ENCODE peak calls at places on chromosomes 2 and 18, in seven cellular contexts. V, I, Y, T, H, J and B are unnamed samples.

GRCh38 chr18:36634573-36635216 is 194.1 kb downstream of the TPGS2 start:
- DNase-seq in V (no peak), I (no peak), Y (no peak), T (peak; percentile 46), H (no peak), J (peak; percentile 89), B (peak; percentile 9)

GRCh38 chr2:62293490-62294212 is 97.7 kb downstream of the B3GNT2 start:
- DNase-seq in V (no peak), I (peak; percentile 20), Y (peak; percentile 94), T (peak; percentile 92), H (peak; percentile 70), J (peak; percentile 74), B (peak; percentile 37)

GRCh38 chr2:30695749-30696148 is 111.5 kb downstream of the CAPN13 start:
- DNase-seq in V (no peak), I (no peak), Y (no peak), T (no peak), H (no peak), J (no peak), B (no peak)

GRCh38 chr2:233689498-233689897 is 3.2 kb upstream of the UGT1A6 start:
- DNase-seq in V (no peak), I (no peak), Y (no peak), T (no peak), H (no peak), J (no peak), B (no peak)

GRCh38 chr18:11761553-11761952 is 72.5 kb downstream of the GNAL start:
- DNase-seq in V (no peak), I (no peak), Y (peak; percentile 60), T (peak; percentile 57), H (no peak), J (no peak), B (no peak)

GRCh38 chr2:100173907-100174525 is 31.6 kb upstream of the AFF3 start:
- DNase-seq in V (no peak), I (no peak), Y (no peak), T (no peak), H (no peak), J (no peak), B (no peak)

GRCh38 chr18:13653746-13654455 is 72.5 kb downstream of the FAM210A start:
- DNase-seq in V (no peak), I (no peak), Y (no peak), T (no peak), H (no peak), J (no peak), B (no peak)

GRCh38 chr18:46335551-46336059 is 231.4 kb downstream of the HAUS1 start:
- DNase-seq in V (no peak), I (peak; percentile 51), Y (peak; percentile 77), T (peak; percentile 66), H (peak; percentile 62), J (no peak), B (no peak)

GRCh38 chr2:37982147-37982582 is 57.1 kb downstream of the RMDN2 start:
- DNase-seq in V (peak; percentile 58), I (peak; percentile 69), Y (peak; percentile 62), T (peak; percentile 73), H (peak; percentile 86), J (peak; percentile 32), B (peak; percentile 69)

DNA sequence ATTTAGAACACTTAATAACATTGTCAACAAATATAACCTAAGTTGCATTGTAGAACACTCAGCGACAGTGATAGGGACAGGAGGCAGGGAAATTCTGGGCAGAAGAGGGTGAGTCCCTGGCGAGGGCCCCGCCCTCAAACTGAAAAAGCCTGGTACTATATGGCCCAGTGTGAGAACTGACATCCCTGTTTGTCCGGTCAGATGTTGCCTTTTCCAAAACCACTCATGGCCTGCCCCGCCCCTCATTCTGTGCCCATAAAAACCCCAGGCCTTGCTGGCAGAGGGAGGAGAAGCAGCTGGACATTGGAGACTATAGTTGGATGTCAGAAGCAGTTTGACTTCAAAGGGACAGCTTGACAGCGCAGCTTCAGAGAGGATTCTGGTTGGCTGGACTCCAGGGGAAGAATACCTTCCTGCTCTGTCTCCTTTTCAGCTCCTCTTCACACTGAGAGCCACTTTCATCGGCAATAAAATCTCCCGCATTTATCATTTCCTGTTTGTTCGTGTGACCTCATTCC is 47.0 kb downstream of the FAM117B start:
- DNase-seq in V (no peak), I (no peak), Y (no peak), T (no peak), H (no peak), J (no peak), B (no peak)
- H3K18ac ChIP-seq in V (no peak overlapping the region), I (no peak overlapping the region), Y (no peak overlapping the region), T (no peak overlapping the region), H (no peak overlapping the region), J (no peak overlapping the region), B (no peak overlapping the region)

DNA sequence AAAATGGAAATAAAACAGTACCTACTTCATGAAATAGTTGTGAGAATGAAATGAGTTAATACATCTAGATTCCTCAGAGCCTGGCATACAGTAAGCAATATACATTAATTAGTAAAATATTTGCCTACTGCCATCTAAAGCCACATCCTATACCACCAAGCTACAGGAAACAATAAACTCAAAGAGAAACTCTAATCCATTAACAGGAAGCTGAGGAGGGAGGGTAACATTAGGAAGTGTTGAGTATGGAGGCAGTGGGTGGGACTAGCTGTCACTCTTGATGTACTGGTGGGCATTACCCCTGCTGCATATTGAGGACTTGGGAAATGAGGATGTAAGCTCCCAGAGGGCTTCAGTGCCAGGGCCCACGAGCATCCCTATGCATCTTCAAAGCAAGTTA is 396.5 kb downstream of the TNS1 start:
- DNase-seq in V (no peak), I (no peak), Y (no peak), T (no peak), H (no peak), J (no peak), B (no peak)
- H3K18ac ChIP-seq in V (no peak overlapping the region), I (no peak overlapping the region), Y (no peak overlapping the region), T (no peak overlapping the region), H (no peak overlapping the region), J (no peak overlapping the region), B (no peak overlapping the region)

GRCh38 chr2:28349546-28350165 is 43.0 kb upstream of the FOSL2 start:
- DNase-seq in V (no peak), I (no peak), Y (no peak), T (no peak), H (no peak), J (no peak), B (no peak)

GRCh38 chr2:28351621-28352020 is 41.0 kb upstream of the FOSL2 start:
- DNase-seq in V (no peak), I (no peak), Y (no peak), T (no peak), H (no peak), J (no peak), B (no peak)

GRCh38 chr2:28348921-28349320 is 43.7 kb upstream of the FOSL2 start:
- DNase-seq in V (no peak), I (no peak), Y (no peak), T (no peak), H (no peak), J (no peak), B (no peak)

GRCh38 chr2:28350791-28351285 is 41.8 kb upstream of the FOSL2 start:
- DNase-seq in V (no peak), I (no peak), Y (no peak), T (no peak), H (no peak), J (no peak), B (no peak)

GRCh38 chr2:28350196-28350595 is 42.5 kb upstream of the FOSL2 start:
- DNase-seq in V (no peak), I (no peak), Y (no peak), T (no peak), H (no peak), J (no peak), B (no peak)
- H3K18ac ChIP-seq in V (no peak overlapping the region), I (peak overlapping the region; percentile 50), Y (no peak overlapping the region), T (no peak overlapping the region), H (no peak overlapping the region), J (no peak overlapping the region), B (no peak overlapping the region)

GRCh38 chr2:96699621-96700020 is 40.2 kb downstream of the LMAN2L start:
- DNase-seq in V (no peak), I (no peak), Y (no peak), T (no peak), H (no peak), J (no peak), B (no peak)
- H3K18ac ChIP-seq in V (no peak overlapping the region), I (no peak overlapping the region), Y (no peak overlapping the region), T (no peak overlapping the region), H (no peak overlapping the region), J (no peak overlapping the region), B (no peak overlapping the region)

DNA sequence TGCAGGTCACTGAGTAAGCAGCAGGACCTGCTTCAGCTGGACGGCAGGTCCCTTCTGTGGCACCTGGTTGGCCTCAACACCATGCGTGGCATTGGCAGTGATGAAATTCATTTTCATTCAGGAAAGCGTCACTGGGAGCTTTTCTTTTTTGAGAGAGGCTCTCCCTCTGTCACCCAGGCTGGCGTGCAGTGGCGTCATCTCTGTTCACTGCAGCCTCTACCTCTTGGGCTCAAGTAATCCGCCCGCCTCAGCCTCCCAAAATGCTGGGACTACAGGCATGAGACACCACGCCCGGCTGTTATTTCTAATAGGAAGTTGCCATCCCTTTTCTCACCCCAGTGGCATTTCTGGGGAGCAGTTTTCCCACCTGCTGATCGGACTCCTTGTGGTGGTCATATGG is 39.3 kb downstream of the NCK2 start:
- DNase-seq in V (no peak), I (no peak), Y (no peak), T (no peak), H (no peak), J (no peak), B (no peak)
- H3K18ac ChIP-seq in V (no peak overlapping the region), I (no peak overlapping the region), Y (no peak overlapping the region), T (no peak overlapping the region), H (no peak overlapping the region), J (no peak overlapping the region), B (no peak overlapping the region)

GRCh38 chr2:239371726-239372686 is 28.8 kb downstream of the HDAC4 start:
- DNase-seq in V (no peak), I (no peak), Y (no peak), T (no peak), H (peak; percentile 41), J (no peak), B (no peak)
- H3K18ac ChIP-seq in V (no peak overlapping the region), I (no peak overlapping the region), Y (no peak overlapping the region), T (no peak overlapping the region), H (no peak overlapping the region), J (no peak overlapping the region), B (no peak overlapping the region)

DNA sequence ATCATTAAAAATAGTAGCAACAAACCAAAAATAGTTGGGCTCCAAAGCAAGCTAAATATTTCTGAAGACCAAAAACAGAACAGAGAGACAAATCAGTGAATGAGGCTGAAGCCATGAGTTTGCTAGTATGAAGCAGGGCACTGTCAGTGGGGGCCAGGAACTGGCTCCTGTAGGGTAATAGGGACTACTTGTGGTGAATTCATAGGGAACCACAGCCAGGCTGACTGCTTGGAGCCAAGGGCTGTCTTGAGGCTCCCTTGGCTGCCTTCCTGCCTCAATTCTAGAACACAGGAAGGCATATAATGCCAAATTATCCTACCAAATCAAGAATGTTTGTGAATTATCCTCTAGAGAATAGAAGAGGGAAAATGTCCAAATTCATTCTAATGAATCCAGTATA is 406.0 kb downstream of the CCDC85A start:
- DNase-seq in V (no peak), I (no peak), Y (no peak), T (no peak), H (no peak), J (no peak), B (no peak)
- H3K18ac ChIP-seq in V (no peak overlapping the region), I (no peak overlapping the region), Y (no peak overlapping the region), T (no peak overlapping the region), H (no peak overlapping the region), J (no peak overlapping the region), B (no peak overlapping the region)